ENCODE peak calls at places on chromosomes 16 and 17, in eight cellular contexts. One of them, this sample, is unnamed.

GRCh38 chr17:42493324-42493723 is 34.6 kb downstream of the ATP6V0A1 start:
- DNase-seq in stimulated activated CD4-positive, alpha-beta T cell treated with anti-CD3 and anti-CD28 coated beads, Interleukin-12 subunit alpha, Interleukin-12 subunit beta, amount 100 ng/mL, for 4 hours: no peak
- DNase-seq in GM12891: no peak
- DNase-seq in A172: no peak
- DNase-seq in testis: peak
- DNase-seq in EL: no peak
- DNase-seq in lung microvascular endothelial cell: peak
- DNase-seq in mesendoderm: no peak
- DNase-seq in this sample: no peak

GRCh38 chr17:79168486-79169055 is 93.9 kb downstream of the ENGASE start:
- DNase-seq in A172: no peak
- DNase-seq in EL: no peak
- DNase-seq in mesendoderm: no peak
- DNase-seq in GM12891: no peak
- DNase-seq in stimulated activated CD4-positive, alpha-beta T cell treated with anti-CD3 and anti-CD28 coated beads, Interleukin-12 subunit alpha, Interleukin-12 subunit beta, amount 100 ng/mL, for 4 hours: no peak
- DNase-seq in testis: no peak
- DNase-seq in lung microvascular endothelial cell: no peak
- DNase-seq in this sample: no peak

GRCh38 chr17:66790476-66791061 is 44.3 kb upstream of the CACNG5 start:
- DNase-seq in mesendoderm: no peak
- DNase-seq in lung microvascular endothelial cell: no peak
- DNase-seq in EL: no peak
- DNase-seq in A172: no peak
- DNase-seq in stimulated activated CD4-positive, alpha-beta T cell treated with anti-CD3 and anti-CD28 coated beads, Interleukin-12 subunit alpha, Interleukin-12 subunit beta, amount 100 ng/mL, for 4 hours: no peak
- DNase-seq in GM12891: no peak
- DNase-seq in testis: no peak
- DNase-seq in this sample: no peak

GRCh38 chr16:20844588-20844987 is 38.3 kb downstream of the REXO5 start:
- DNase-seq in GM12891: no peak
- DNase-seq in lung microvascular endothelial cell: no peak
- DNase-seq in testis: no peak
- DNase-seq in EL: no peak
- DNase-seq in A172: no peak
- DNase-seq in stimulated activated CD4-positive, alpha-beta T cell treated with anti-CD3 and anti-CD28 coated beads, Interleukin-12 subunit alpha, Interleukin-12 subunit beta, amount 100 ng/mL, for 4 hours: no peak
- DNase-seq in mesendoderm: no peak
- DNase-seq in this sample: no peak

GRCh38 chr16:84348386-84348785 is 20.0 kb upstream of the ATP2C2 start:
- DNase-seq in GM12891: no peak
- DNase-seq in testis: peak
- DNase-seq in stimulated activated CD4-positive, alpha-beta T cell treated with anti-CD3 and anti-CD28 coated beads, Interleukin-12 subunit alpha, Interleukin-12 subunit beta, amount 100 ng/mL, for 4 hours: no peak
- DNase-seq in EL: no peak
- DNase-seq in A172: no peak
- DNase-seq in mesendoderm: no peak
- DNase-seq in lung microvascular endothelial cell: no peak
- DNase-seq in this sample: no peak

GRCh38 chr17:22492331-22492730 is 800.0 kb downstream of the KCNJ18 start:
- DNase-seq in lung microvascular endothelial cell: no peak
- DNase-seq in GM12891: no peak
- DNase-seq in A172: no peak
- DNase-seq in testis: peak
- DNase-seq in mesendoderm: no peak
- DNase-seq in stimulated activated CD4-positive, alpha-beta T cell treated with anti-CD3 and anti-CD28 coated beads, Interleukin-12 subunit alpha, Interleukin-12 subunit beta, amount 100 ng/mL, for 4 hours: no peak
- DNase-seq in EL: no peak
- DNase-seq in this sample: no peak

GRCh38 chr17:55659661-55660060 is 63.0 kb downstream of the TMEM100 start:
- DNase-seq in EL: no peak
- DNase-seq in mesendoderm: no peak
- DNase-seq in stimulated activated CD4-positive, alpha-beta T cell treated with anti-CD3 and anti-CD28 coated beads, Interleukin-12 subunit alpha, Interleukin-12 subunit beta, amount 100 ng/mL, for 4 hours: no peak
- DNase-seq in A172: no peak
- DNase-seq in testis: no peak
- DNase-seq in GM12891: no peak
- DNase-seq in lung microvascular endothelial cell: no peak
- DNase-seq in this sample: no peak

GRCh38 chr17:2054262-2054739 is 602 bp upstream of the HIC1 start:
- DNase-seq in testis: no peak
- DNase-seq in EL: peak
- DNase-seq in lung microvascular endothelial cell: peak
- DNase-seq in mesendoderm: peak
- DNase-seq in A172: no peak
- DNase-seq in stimulated activated CD4-positive, alpha-beta T cell treated with anti-CD3 and anti-CD28 coated beads, Interleukin-12 subunit alpha, Interleukin-12 subunit beta, amount 100 ng/mL, for 4 hours: no peak
- DNase-seq in GM12891: no peak
- DNase-seq in this sample: no peak

GRCh38 chr16:12440233-12440530 is 363.5 kb downstream of the CPPED1 start:
- DNase-seq in GM12891: no peak
- DNase-seq in A172: no peak
- DNase-seq in stimulated activated CD4-positive, alpha-beta T cell treated with anti-CD3 and anti-CD28 coated beads, Interleukin-12 subunit alpha, Interleukin-12 subunit beta, amount 100 ng/mL, for 4 hours: no peak
- DNase-seq in EL: no peak
- DNase-seq in mesendoderm: no peak
- DNase-seq in lung microvascular endothelial cell: no peak
- DNase-seq in testis: no peak
- DNase-seq in this sample: no peak

GRCh38 chr16:9521749-9522370 is 430.4 kb downstream of the HAPSTR1 start:
- DNase-seq in stimulated activated CD4-positive, alpha-beta T cell treated with anti-CD3 and anti-CD28 coated beads, Interleukin-12 subunit alpha, Interleukin-12 subunit beta, amount 100 ng/mL, for 4 hours: no peak
- DNase-seq in mesendoderm: peak
- DNase-seq in A172: no peak
- DNase-seq in lung microvascular endothelial cell: no peak
- DNase-seq in GM12891: no peak
- DNase-seq in testis: peak
- DNase-seq in EL: no peak
- DNase-seq in this sample: no peak

GRCh38 chr17:78645421-78646295 is 68.5 kb upstream of the DNAH17 start:
- DNase-seq in A172: peak
- DNase-seq in GM12891: peak
- DNase-seq in stimulated activated CD4-positive, alpha-beta T cell treated with anti-CD3 and anti-CD28 coated beads, Interleukin-12 subunit alpha, Interleukin-12 subunit beta, amount 100 ng/mL, for 4 hours: peak
- DNase-seq in mesendoderm: no peak
- DNase-seq in testis: peak
- DNase-seq in lung microvascular endothelial cell: peak
- DNase-seq in EL: peak
- DNase-seq in this sample: no peak

GRCh38 chr16:64952177-64952576 is 169.7 kb downstream of the CDH11 start:
- DNase-seq in testis: no peak
- DNase-seq in stimulated activated CD4-positive, alpha-beta T cell treated with anti-CD3 and anti-CD28 coated beads, Interleukin-12 subunit alpha, Interleukin-12 subunit beta, amount 100 ng/mL, for 4 hours: no peak
- DNase-seq in GM12891: no peak
- DNase-seq in lung microvascular endothelial cell: no peak
- DNase-seq in mesendoderm: no peak
- DNase-seq in EL: peak
- DNase-seq in A172: peak
- DNase-seq in this sample: peak

GRCh38 chr16:3954411-3954921 is 74.0 kb upstream of the CREBBP start:
- DNase-seq in stimulated activated CD4-positive, alpha-beta T cell treated with anti-CD3 and anti-CD28 coated beads, Interleukin-12 subunit alpha, Interleukin-12 subunit beta, amount 100 ng/mL, for 4 hours: no peak
- DNase-seq in testis: peak
- DNase-seq in mesendoderm: no peak
- DNase-seq in A172: no peak
- DNase-seq in lung microvascular endothelial cell: no peak
- DNase-seq in GM12891: no peak
- DNase-seq in EL: no peak
- DNase-seq in this sample: no peak

GRCh38 chr16:50059111-50059510 is 6.7 kb upstream of the HEATR3 start:
- DNase-seq in mesendoderm: no peak
- DNase-seq in stimulated activated CD4-positive, alpha-beta T cell treated with anti-CD3 and anti-CD28 coated beads, Interleukin-12 subunit alpha, Interleukin-12 subunit beta, amount 100 ng/mL, for 4 hours: no peak
- DNase-seq in EL: no peak
- DNase-seq in GM12891: no peak
- DNase-seq in lung microvascular endothelial cell: no peak
- DNase-seq in testis: no peak
- DNase-seq in A172: no peak
- DNase-seq in this sample: no peak

GRCh38 chr17:4562000-4562969 is 1.9 kb upstream of the GGT6 start:
- DNase-seq in A172: no peak
- DNase-seq in lung microvascular endothelial cell: no peak
- DNase-seq in testis: no peak
- DNase-seq in EL: peak
- DNase-seq in stimulated activated CD4-positive, alpha-beta T cell treated with anti-CD3 and anti-CD28 coated beads, Interleukin-12 subunit alpha, Interleukin-12 subunit beta, amount 100 ng/mL, for 4 hours: no peak
- DNase-seq in mesendoderm: no peak
- DNase-seq in GM12891: no peak
- DNase-seq in this sample: no peak

GRCh38 chr17:78875738-78876597 is 27.0 kb downstream of the CEP295NL start:
- DNase-seq in EL: peak
- DNase-seq in lung microvascular endothelial cell: peak
- DNase-seq in A172: peak
- DNase-seq in testis: no peak
- DNase-seq in GM12891: no peak
- DNase-seq in stimulated activated CD4-positive, alpha-beta T cell treated with anti-CD3 and anti-CD28 coated beads, Interleukin-12 subunit alpha, Interleukin-12 subunit beta, amount 100 ng/mL, for 4 hours: no peak
- DNase-seq in mesendoderm: no peak
- DNase-seq in this sample: no peak

GRCh38 chr16:81445143-81445922 is 725 bp downstream of the CMIP start:
- DNase-seq in lung microvascular endothelial cell: peak
- DNase-seq in mesendoderm: no peak
- DNase-seq in A172: no peak
- DNase-seq in testis: peak
- DNase-seq in EL: peak
- DNase-seq in stimulated activated CD4-positive, alpha-beta T cell treated with anti-CD3 and anti-CD28 coated beads, Interleukin-12 subunit alpha, Interleukin-12 subunit beta, amount 100 ng/mL, for 4 hours: peak
- DNase-seq in GM12891: peak
- DNase-seq in this sample: no peak

GRCh38 chr17:64599827-64600226 is 62.3 kb downstream of the SMURF2 start:
- DNase-seq in stimulated activated CD4-positive, alpha-beta T cell treated with anti-CD3 and anti-CD28 coated beads, Interleukin-12 subunit alpha, Interleukin-12 subunit beta, amount 100 ng/mL, for 4 hours: no peak
- DNase-seq in EL: no peak
- DNase-seq in A172: no peak
- DNase-seq in GM12891: no peak
- DNase-seq in mesendoderm: no peak
- DNase-seq in lung microvascular endothelial cell: no peak
- DNase-seq in testis: no peak
- DNase-seq in this sample: no peak

GRCh38 chr16:5036228-5037156 is 2.8 kb upstream of the NAGPA start:
- DNase-seq in testis: no peak
- DNase-seq in A172: no peak
- DNase-seq in mesendoderm: peak
- DNase-seq in EL: no peak
- DNase-seq in stimulated activated CD4-positive, alpha-beta T cell treated with anti-CD3 and anti-CD28 coated beads, Interleukin-12 subunit alpha, Interleukin-12 subunit beta, amount 100 ng/mL, for 4 hours: no peak
- DNase-seq in lung microvascular endothelial cell: no peak
- DNase-seq in GM12891: no peak
- DNase-seq in this sample: no peak

GRCh38 chr17:45325810-45326209 is 9.0 kb upstream of the MAP3K14 start:
- DNase-seq in mesendoderm: no peak
- DNase-seq in A172: no peak
- DNase-seq in lung microvascular endothelial cell: no peak
- DNase-seq in GM12891: no peak
- DNase-seq in EL: peak
- DNase-seq in stimulated activated CD4-positive, alpha-beta T cell treated with anti-CD3 and anti-CD28 coated beads, Interleukin-12 subunit alpha, Interleukin-12 subunit beta, amount 100 ng/mL, for 4 hours: no peak
- DNase-seq in testis: no peak
- DNase-seq in this sample: no peak

GRCh38 chr17:488993-489757 is 136.6 kb upstream of the RPH3AL start:
- DNase-seq in GM12891: no peak
- DNase-seq in EL: peak
- DNase-seq in mesendoderm: peak
- DNase-seq in testis: no peak
- DNase-seq in lung microvascular endothelial cell: peak
- DNase-seq in stimulated activated CD4-positive, alpha-beta T cell treated with anti-CD3 and anti-CD28 coated beads, Interleukin-12 subunit alpha, Interleukin-12 subunit beta, amount 100 ng/mL, for 4 hours: no peak
- DNase-seq in A172: peak
- DNase-seq in this sample: no peak

GRCh38 chr17:38605230-38605851 is 411 bp downstream of the SRCIN1 start:
- DNase-seq in stimulated activated CD4-positive, alpha-beta T cell treated with anti-CD3 and anti-CD28 coated beads, Interleukin-12 subunit alpha, Interleukin-12 subunit beta, amount 100 ng/mL, for 4 hours: no peak
- DNase-seq in testis: no peak
- DNase-seq in lung microvascular endothelial cell: no peak
- DNase-seq in EL: no peak
- DNase-seq in GM12891: no peak
- DNase-seq in mesendoderm: peak
- DNase-seq in A172: no peak
- DNase-seq in this sample: no peak

GRCh38 chr16:13780406-13780805 is 139.5 kb upstream of the ERCC4 start:
- DNase-seq in stimulated activated CD4-positive, alpha-beta T cell treated with anti-CD3 and anti-CD28 coated beads, Interleukin-12 subunit alpha, Interleukin-12 subunit beta, amount 100 ng/mL, for 4 hours: no peak
- DNase-seq in testis: no peak
- DNase-seq in EL: no peak
- DNase-seq in lung microvascular endothelial cell: no peak
- DNase-seq in GM12891: no peak
- DNase-seq in A172: no peak
- DNase-seq in mesendoderm: no peak
- DNase-seq in this sample: no peak

GRCh38 chr16:69315486-69316311 is 4.5 kb downstream of the VPS4A start:
- DNase-seq in GM12891: no peak
- DNase-seq in A172: no peak
- DNase-seq in lung microvascular endothelial cell: no peak
- DNase-seq in mesendoderm: no peak
- DNase-seq in stimulated activated CD4-positive, alpha-beta T cell treated with anti-CD3 and anti-CD28 coated beads, Interleukin-12 subunit alpha, Interleukin-12 subunit beta, amount 100 ng/mL, for 4 hours: no peak
- DNase-seq in EL: no peak
- DNase-seq in testis: no peak
- DNase-seq in this sample: no peak

GRCh38 chr17:48173191-48173590 is 65.6 kb downstream of the SNX11 start:
- DNase-seq in lung microvascular endothelial cell: no peak
- DNase-seq in EL: no peak
- DNase-seq in GM12891: no peak
- DNase-seq in mesendoderm: no peak
- DNase-seq in stimulated activated CD4-positive, alpha-beta T cell treated with anti-CD3 and anti-CD28 coated beads, Interleukin-12 subunit alpha, Interleukin-12 subunit beta, amount 100 ng/mL, for 4 hours: no peak
- DNase-seq in A172: no peak
- DNase-seq in testis: no peak
- DNase-seq in this sample: no peak

GRCh38 chr17:8964801-8965393 is 610 bp downstream of the PIK3R5 start:
- DNase-seq in mesendoderm: no peak
- DNase-seq in GM12891: no peak
- DNase-seq in A172: no peak
- DNase-seq in testis: no peak
- DNase-seq in stimulated activated CD4-positive, alpha-beta T cell treated with anti-CD3 and anti-CD28 coated beads, Interleukin-12 subunit alpha, Interleukin-12 subunit beta, amount 100 ng/mL, for 4 hours: no peak
- DNase-seq in EL: no peak
- DNase-seq in lung microvascular endothelial cell: no peak
- DNase-seq in this sample: no peak

GRCh38 chr17:42233148-42233547 is 38.9 kb upstream of the GHDC start:
- DNase-seq in GM12891: no peak
- DNase-seq in lung microvascular endothelial cell: no peak
- DNase-seq in stimulated activated CD4-positive, alpha-beta T cell treated with anti-CD3 and anti-CD28 coated beads, Interleukin-12 subunit alpha, Interleukin-12 subunit beta, amount 100 ng/mL, for 4 hours: no peak
- DNase-seq in A172: peak
- DNase-seq in EL: peak
- DNase-seq in mesendoderm: no peak
- DNase-seq in testis: no peak
- DNase-seq in this sample: no peak

GRCh38 chr17:11948791-11949190 is 48.5 kb downstream of the ZNF18 start:
- DNase-seq in testis: no peak
- DNase-seq in lung microvascular endothelial cell: no peak
- DNase-seq in EL: peak
- DNase-seq in A172: peak
- DNase-seq in GM12891: no peak
- DNase-seq in stimulated activated CD4-positive, alpha-beta T cell treated with anti-CD3 and anti-CD28 coated beads, Interleukin-12 subunit alpha, Interleukin-12 subunit beta, amount 100 ng/mL, for 4 hours: no peak
- DNase-seq in mesendoderm: no peak
- DNase-seq in this sample: peak

GRCh38 chr17:58741121-58741625 is 14.5 kb upstream of the PPM1E start:
- DNase-seq in mesendoderm: peak
- DNase-seq in GM12891: no peak
- DNase-seq in lung microvascular endothelial cell: no peak
- DNase-seq in A172: peak
- DNase-seq in EL: peak
- DNase-seq in testis: no peak
- DNase-seq in stimulated activated CD4-positive, alpha-beta T cell treated with anti-CD3 and anti-CD28 coated beads, Interleukin-12 subunit alpha, Interleukin-12 subunit beta, amount 100 ng/mL, for 4 hours: no peak
- DNase-seq in this sample: no peak

GRCh38 chr17:74639704-74640142 is 16.2 kb upstream of the CD300E start:
- DNase-seq in EL: no peak
- DNase-seq in A172: no peak
- DNase-seq in mesendoderm: no peak
- DNase-seq in GM12891: no peak
- DNase-seq in stimulated activated CD4-positive, alpha-beta T cell treated with anti-CD3 and anti-CD28 coated beads, Interleukin-12 subunit alpha, Interleukin-12 subunit beta, amount 100 ng/mL, for 4 hours: no peak
- DNase-seq in testis: no peak
- DNase-seq in lung microvascular endothelial cell: no peak
- DNase-seq in this sample: no peak

GRCh38 chr17:51888823-51889222 is 269.7 kb downstream of the CA10 start:
- DNase-seq in stimulated activated CD4-positive, alpha-beta T cell treated with anti-CD3 and anti-CD28 coated beads, Interleukin-12 subunit alpha, Interleukin-12 subunit beta, amount 100 ng/mL, for 4 hours: no peak
- DNase-seq in lung microvascular endothelial cell: no peak
- DNase-seq in testis: no peak
- DNase-seq in EL: no peak
- DNase-seq in GM12891: no peak
- DNase-seq in A172: no peak
- DNase-seq in mesendoderm: no peak
- DNase-seq in this sample: no peak

GRCh38 chr17:193841-194806 is 12.7 kb upstream of the DOC2B start:
- DNase-seq in testis: peak
- DNase-seq in A172: no peak
- DNase-seq in EL: no peak
- DNase-seq in lung microvascular endothelial cell: no peak
- DNase-seq in stimulated activated CD4-positive, alpha-beta T cell treated with anti-CD3 and anti-CD28 coated beads, Interleukin-12 subunit alpha, Interleukin-12 subunit beta, amount 100 ng/mL, for 4 hours: no peak
- DNase-seq in mesendoderm: no peak
- DNase-seq in GM12891: no peak
- DNase-seq in this sample: no peak

GRCh38 chr16:52460652-52461172 is 86.2 kb downstream of the TOX3 start:
- DNase-seq in mesendoderm: no peak
- DNase-seq in testis: no peak
- DNase-seq in lung microvascular endothelial cell: no peak
- DNase-seq in GM12891: no peak
- DNase-seq in stimulated activated CD4-positive, alpha-beta T cell treated with anti-CD3 and anti-CD28 coated beads, Interleukin-12 subunit alpha, Interleukin-12 subunit beta, amount 100 ng/mL, for 4 hours: no peak
- DNase-seq in A172: no peak
- DNase-seq in EL: no peak
- DNase-seq in this sample: no peak

GRCh38 chr16:65828296-65828695 is 538.2 kb upstream of the CDH5 start:
- DNase-seq in mesendoderm: no peak
- DNase-seq in EL: no peak
- DNase-seq in A172: no peak
- DNase-seq in stimulated activated CD4-positive, alpha-beta T cell treated with anti-CD3 and anti-CD28 coated beads, Interleukin-12 subunit alpha, Interleukin-12 subunit beta, amount 100 ng/mL, for 4 hours: no peak
- DNase-seq in lung microvascular endothelial cell: no peak
- DNase-seq in testis: no peak
- DNase-seq in GM12891: no peak
- DNase-seq in this sample: no peak